ENCODE peak calls at places on chromosomes 5 and 9, in five cellular contexts. I is MM.1S, T is OCI-LY7, M is tibial artery, D is astrocyte. L is an unnamed sample.

GRCh38 chr5:76794871-76795270 is 24.0 kb upstream of the F2RL1 start:
- DNase-seq in I (no peak), T (no peak), M (no peak), D (no peak), L (no peak)

GRCh38 chr9:130118841-130119520 is 53.2 kb upstream of the NCS1 start:
- DNase-seq in I (no peak), T (no peak), M (no peak), D (peak), L (no peak)

GRCh38 chr9:118578467-118578866 is 790.8 kb downstream of the BRINP1 start:
- DNase-seq in I (no peak), T (no peak), M (no peak), D (peak), L (no peak)

GRCh38 chr9:119289740-119290139 is 79.5 kb downstream of the BRINP1 start:
- DNase-seq in I (peak), T (peak), M (peak), D (peak), L (peak)

GRCh38 chr5:172163346-172163745 is 24.7 kb downstream of the STK10 start:
- DNase-seq in I (no peak), T (no peak), M (peak), D (no peak), L (peak)

GRCh38 chr9:12798066-12798770 is 23.4 kb downstream of the LURAP1L start:
- DNase-seq in I (no peak), T (no peak), M (no peak), D (no peak), L (no peak)

GRCh38 chr9:125025584-125025983 is 84.7 kb upstream of the GOLGA1 start:
- DNase-seq in I (no peak), T (no peak), M (no peak), D (no peak), L (no peak)

GRCh38 chr9:130579738-130580463 is 524 bp downstream of the FUBP3 start:
- DNase-seq in I (peak), T (peak), M (peak), D (no peak), L (no peak)

GRCh38 chr9:74644015-74644414 is 146.9 kb downstream of the RORB start:
- DNase-seq in I (no peak), T (no peak), M (no peak), D (no peak), L (no peak)

GRCh38 chr9:89078860-89079259 is 87.6 kb downstream of the S1PR3 start:
- DNase-seq in I (no peak), T (no peak), M (no peak), D (peak), L (no peak)

GRCh38 chr5:120367896-120368634 is 96.0 kb upstream of the PRR16 start:
- DNase-seq in I (no peak), T (no peak), M (no peak), D (no peak), L (no peak)

GRCh38 chr9:133167096-133167695 is 3.5 kb upstream of the GBGT1 start:
- DNase-seq in I (no peak), T (no peak), M (no peak), D (no peak), L (no peak)

GRCh38 chr5:153831976-153832375 is 206.7 kb downstream of the FAM114A2 start:
- DNase-seq in I (peak), T (peak), M (no peak), D (peak), L (no peak)

GRCh38 chr5:176784218-176785165 is 25.9 kb upstream of the UNC5A start:
- DNase-seq in I (no peak), T (no peak), M (no peak), D (peak), L (no peak)

GRCh38 chr5:176787676-176788075 is 22.7 kb upstream of the UNC5A start:
- DNase-seq in I (no peak), T (no peak), M (no peak), D (no peak), L (no peak)

GRCh38 chr5:176781638-176782570 is 28.5 kb upstream of the UNC5A start:
- DNase-seq in I (no peak), T (no peak), M (no peak), D (no peak), L (no peak)

GRCh38 chr5:176788091-176788490 is 22.3 kb upstream of the UNC5A start:
- DNase-seq in I (no peak), T (no peak), M (no peak), D (no peak), L (no peak)

DNA sequence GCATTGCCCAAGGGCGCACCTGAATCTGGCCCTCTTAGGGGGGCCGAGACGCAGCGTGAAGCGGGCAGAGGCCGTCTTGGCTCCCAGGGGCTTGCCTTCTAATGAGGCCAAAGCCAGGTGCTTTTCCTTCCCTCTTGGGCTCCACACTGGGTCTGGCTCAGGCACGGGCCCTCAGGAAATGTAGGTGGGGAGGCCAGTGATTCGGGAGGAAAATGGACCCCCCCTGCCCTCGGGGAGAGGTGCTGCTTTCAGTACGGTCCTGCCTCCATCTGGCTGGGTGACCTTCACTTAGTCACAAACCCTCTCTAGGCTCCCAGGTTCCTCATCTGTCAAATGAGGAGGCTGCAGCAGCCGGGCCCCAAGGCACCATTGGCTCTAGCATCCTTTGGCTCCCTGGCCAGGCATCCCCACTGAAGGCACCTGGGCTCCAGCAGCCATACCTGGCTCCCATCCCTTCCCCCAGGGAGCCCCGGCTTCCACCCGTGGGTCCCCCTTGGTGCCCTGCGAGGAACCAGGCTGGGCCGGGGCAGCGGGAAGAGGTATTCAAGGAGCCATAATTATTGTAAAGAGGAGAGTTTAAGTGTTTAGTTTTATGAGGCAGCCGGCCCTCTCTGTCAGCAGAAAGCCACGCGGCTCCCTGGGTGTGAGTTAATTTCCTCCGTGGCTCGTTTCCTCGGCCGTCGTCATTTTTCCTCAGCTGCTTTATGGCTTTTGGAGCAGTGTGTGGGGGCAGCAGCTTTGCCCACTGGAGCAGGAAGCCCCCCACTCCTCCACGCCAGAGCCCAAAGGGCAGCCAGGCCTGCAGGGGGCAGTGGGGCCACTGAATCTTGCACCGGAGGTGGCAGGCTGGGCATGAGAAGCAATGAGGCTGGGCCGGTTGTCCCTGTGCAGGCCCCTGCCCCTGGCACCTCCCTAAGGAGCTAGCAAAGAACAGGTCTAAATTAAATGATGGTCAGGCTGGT is 24.9 kb upstream of the UNC5A start:
- DNase-seq in I (no peak), T (no peak), M (no peak), D (no peak), L (no peak)
- TF ChIP-seq CTCF in I (no peak), T (no peak), M (no peak), D (no peak), L (no peak)

GRCh38 chr5:126516133-126516532 is 78.9 kb downstream of the ALDH7A1 start:
- DNase-seq in I (no peak), T (no peak), M (no peak), D (peak), L (no peak)

GRCh38 chr5:126515337-126515736 is 79.7 kb downstream of the ALDH7A1 start:
- DNase-seq in I (no peak), T (no peak), M (no peak), D (no peak), L (no peak)

GRCh38 chr5:126513302-126513701 is 81.7 kb downstream of the ALDH7A1 start:
- DNase-seq in I (no peak), T (no peak), M (no peak), D (no peak), L (no peak)

GRCh38 chr5:126513703-126514102 is 81.3 kb downstream of the ALDH7A1 start:
- DNase-seq in I (no peak), T (no peak), M (no peak), D (no peak), L (no peak)

GRCh38 chr5:126514159-126515141 is 80.6 kb downstream of the ALDH7A1 start:
- DNase-seq in I (no peak), T (no peak), M (no peak), D (peak), L (no peak)
- H3K27ac ChIP-seq in I (no peak), T (no peak), M (no peak), D (no peak), L (peak)

GRCh38 chr5:160266752-160267345 is 37.5 kb downstream of the FABP6 start:
- DNase-seq in I (no peak), T (no peak), M (no peak), D (no peak), L (no peak)
- TF ChIP-seq CTCF in I (no peak), T (no peak), M (no peak), D (no peak), L (no peak)

GRCh38 chr5:177490992-177491391 is 6.4 kb downstream of the PDLIM7 start:
- DNase-seq in I (no peak), T (no peak), M (no peak), D (no peak), L (no peak)
- H3K27ac ChIP-seq in I (no peak), T (no peak), M (peak), D (peak), L (no peak)

GRCh38 chr5:94782376-94782775 is 163.9 kb downstream of the SLF1 start:
- DNase-seq in I (no peak), T (no peak), M (no peak), D (no peak), L (no peak)

GRCh38 chr5:94788527-94788926 is 170.1 kb downstream of the SLF1 start:
- DNase-seq in I (no peak), T (no peak), M (no peak), D (no peak), L (no peak)

GRCh38 chr5:94779684-94780083 is 161.2 kb downstream of the SLF1 start:
- DNase-seq in I (no peak), T (no peak), M (no peak), D (no peak), L (no peak)

DNA sequence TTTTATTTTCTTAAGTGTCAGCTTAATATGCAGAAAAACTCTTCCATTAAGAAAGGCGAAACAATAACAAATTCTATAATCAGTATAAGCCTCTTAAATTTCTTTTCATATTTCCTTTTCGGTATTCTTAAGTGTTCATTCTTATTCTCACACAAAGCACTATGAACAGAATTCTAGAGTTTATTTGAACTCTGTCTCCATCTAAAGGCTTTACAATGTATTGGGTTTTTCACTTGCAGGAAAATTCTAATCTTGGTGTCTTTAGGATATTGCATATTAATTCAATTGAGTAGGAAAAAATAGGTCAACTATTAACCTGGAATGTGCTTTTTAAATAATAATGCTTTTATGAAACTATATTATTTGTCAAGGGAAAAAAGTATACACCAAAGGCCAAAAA is 166.6 kb downstream of the SLF1 start:
- DNase-seq in I (peak), T (peak), M (no peak), D (peak), L (no peak)
- TF ChIP-seq CTCF in I (peak), T (peak), M (no peak), D (no peak), L (no peak)

DNA sequence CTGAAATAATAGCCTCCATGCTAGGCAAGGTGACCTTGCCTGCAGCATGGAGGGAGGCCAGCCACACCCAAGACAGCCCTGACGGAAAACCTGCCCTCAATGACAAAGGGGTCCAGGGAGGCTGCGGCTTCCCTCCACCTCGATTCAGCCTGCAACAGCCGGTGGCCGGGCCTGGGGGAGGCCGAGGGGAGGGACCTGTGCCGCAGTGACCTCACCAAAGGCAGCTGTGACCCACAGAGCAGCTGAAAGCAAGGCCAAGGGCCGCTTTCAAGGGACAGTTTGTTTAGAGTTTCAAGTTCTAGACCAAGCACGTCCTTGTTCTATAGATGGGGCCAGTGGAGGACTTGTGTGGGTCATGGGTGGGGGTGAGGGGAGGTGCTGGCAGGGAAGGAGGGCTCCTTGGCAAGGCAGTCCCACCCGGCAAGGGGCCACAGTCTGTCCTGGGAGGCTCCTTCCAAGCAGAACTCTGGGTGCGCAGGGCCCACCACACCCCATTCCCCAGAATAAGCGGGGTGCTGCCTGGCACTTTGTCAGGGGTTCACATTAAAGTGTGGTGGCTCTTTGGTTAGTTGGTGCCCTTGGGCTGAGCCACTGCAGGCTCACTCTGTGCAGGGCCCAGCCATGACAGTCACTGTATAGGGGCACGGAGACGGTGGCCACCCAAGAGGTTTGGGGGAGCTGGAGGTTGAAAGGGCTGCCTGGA is 226.5 kb downstream of the FANCC start:
- DNase-seq in I (no peak), T (no peak), M (no peak), D (no peak), L (no peak)
- H3K27ac ChIP-seq in I (no peak), T (no peak), M (peak), D (peak), L (peak)

DNA sequence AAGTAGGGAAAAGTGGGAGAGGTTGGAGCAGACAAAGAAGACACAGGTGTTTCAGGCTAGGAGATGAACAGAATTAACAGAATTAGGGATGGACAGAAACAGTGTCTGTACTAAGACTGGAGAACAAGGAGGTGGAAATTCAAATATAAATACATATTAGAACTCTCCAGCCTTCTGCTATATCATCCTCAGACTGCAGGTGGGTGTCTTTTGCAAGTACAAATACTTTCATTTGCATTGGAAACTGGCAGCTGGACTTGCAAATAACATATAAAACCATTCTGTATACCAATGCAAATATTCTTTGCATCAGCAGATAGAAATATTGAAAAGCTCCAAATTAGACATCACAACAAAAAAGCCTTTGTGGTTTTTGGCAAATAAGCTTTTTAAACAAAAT is 335.4 kb downstream of the ZNF608 start:
- DNase-seq in I (peak), T (peak), M (no peak), D (no peak), L (no peak)
- TF ChIP-seq CTCF in I (peak), T (no peak), M (no peak), D (no peak), L (peak)

L was measured in right atrium auricular region.